ENCODE peak calls at places on chromosomes 4 and X, in seven cellular contexts. U, C, F, Q, R, Y and N are unnamed samples.

GRCh38 chrX:3317191-3317718 is 29.2 kb downstream of the MXRA5 start:
- DNase-seq in Q (no peak), C (no peak), F (no peak), Y (no peak), R (no peak), U (no peak), N (no peak)

GRCh38 chr4:23957465-23957864 is 67.6 kb upstream of the PPARGC1A start:
- DNase-seq in R (no peak), Q (no peak), U (no peak), C (no peak), F (no peak), Y (no peak), N (no peak)

GRCh38 chrX:68938244-68939004 is 109.6 kb downstream of the EFNB1 start:
- DNase-seq in C (no peak), U (no peak), F (no peak), Q (peak), R (peak), Y (peak), N (no peak)

GRCh38 chrX:153903991-153904957 is at the start of gene AVPR2:
- DNase-seq in U (no peak), F (no peak), C (no peak), R (no peak), Q (no peak), Y (no peak), N (no peak)

GRCh38 chr4:149645790-149646189 is 169.9 kb downstream of the IQCM start:
- DNase-seq in Q (no peak), R (no peak), Y (no peak), F (no peak), U (no peak), C (no peak), N (no peak)

GRCh38 chr4:127698789-127699200 is 31.4 kb upstream of the SLC25A31 start:
- DNase-seq in R (peak), F (no peak), Q (no peak), C (no peak), Y (no peak), U (peak), N (peak)

GRCh38 chr4:127788517-127788916 is 6.4 kb downstream of the HSPA4L start:
- DNase-seq in U (no peak), Q (no peak), Y (no peak), C (no peak), R (no peak), F (no peak), N (no peak)

GRCh38 chr4:17489721-17490120 is 22.2 kb downstream of the QDPR start:
- DNase-seq in C (peak), U (no peak), R (no peak), Q (no peak), F (no peak), Y (no peak), N (no peak)

GRCh38 chr4:48223633-48224295 is 45.9 kb downstream of the TEC start:
- DNase-seq in Y (no peak), U (no peak), R (peak), C (no peak), Q (no peak), F (no peak), N (peak)

GRCh38 chrX:153560000-153560399 is 38.9 kb downstream of the CCNQ start:
- DNase-seq in U (no peak), Y (no peak), C (no peak), Q (no peak), R (peak), F (no peak), N (no peak)

GRCh38 chrX:34379891-34380290 is 247.8 kb upstream of the FAM47A start:
- DNase-seq in U (no peak), C (no peak), Q (no peak), Y (no peak), F (no peak), R (no peak), N (no peak)

GRCh38 chrX:34381241-34381640 is 249.1 kb upstream of the FAM47A start:
- DNase-seq in F (no peak), R (no peak), Y (no peak), U (peak), Q (no peak), C (no peak), N (no peak)

GRCh38 chrX:34377645-34378044 is 245.5 kb upstream of the FAM47A start:
- DNase-seq in Y (no peak), Q (no peak), U (no peak), F (no peak), C (no peak), R (no peak), N (no peak)

GRCh38 chrX:34382416-34382815 is 250.3 kb upstream of the FAM47A start:
- DNase-seq in C (no peak), U (peak), Q (no peak), F (no peak), R (no peak), Y (no peak), N (no peak)
- H3K27ac ChIP-seq in C (no peak), U (peak), Q (no peak), F (no peak), R (no peak), Y (no peak), N (no peak)

DNA sequence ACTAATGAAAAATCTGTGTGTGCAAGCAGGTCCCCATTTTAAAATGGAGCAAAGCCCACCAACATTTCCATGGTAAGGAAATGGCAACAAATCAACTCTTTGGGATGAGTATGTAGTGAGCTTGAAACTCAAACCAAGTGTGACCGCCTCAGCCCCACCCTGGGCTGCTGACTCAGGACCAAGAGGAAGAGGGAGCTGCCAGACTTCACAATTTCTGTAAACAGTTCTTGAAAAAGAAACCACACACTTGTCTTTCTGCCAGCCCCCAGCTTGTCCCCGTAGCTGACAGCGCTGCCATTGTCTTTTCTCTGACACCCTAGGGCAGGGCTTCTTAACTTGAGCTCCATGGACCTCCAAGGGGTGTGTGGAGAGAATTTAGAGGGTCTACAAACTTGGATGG is 10.3 kb downstream of the RTL5 start:
- DNase-seq in U (peak), R (peak), F (peak), C (no peak), Y (peak), Q (no peak), N (peak)
- H3K27ac ChIP-seq in U (no peak), R (no peak), F (peak), C (no peak), Y (peak), Q (peak), N (no peak)

DNA sequence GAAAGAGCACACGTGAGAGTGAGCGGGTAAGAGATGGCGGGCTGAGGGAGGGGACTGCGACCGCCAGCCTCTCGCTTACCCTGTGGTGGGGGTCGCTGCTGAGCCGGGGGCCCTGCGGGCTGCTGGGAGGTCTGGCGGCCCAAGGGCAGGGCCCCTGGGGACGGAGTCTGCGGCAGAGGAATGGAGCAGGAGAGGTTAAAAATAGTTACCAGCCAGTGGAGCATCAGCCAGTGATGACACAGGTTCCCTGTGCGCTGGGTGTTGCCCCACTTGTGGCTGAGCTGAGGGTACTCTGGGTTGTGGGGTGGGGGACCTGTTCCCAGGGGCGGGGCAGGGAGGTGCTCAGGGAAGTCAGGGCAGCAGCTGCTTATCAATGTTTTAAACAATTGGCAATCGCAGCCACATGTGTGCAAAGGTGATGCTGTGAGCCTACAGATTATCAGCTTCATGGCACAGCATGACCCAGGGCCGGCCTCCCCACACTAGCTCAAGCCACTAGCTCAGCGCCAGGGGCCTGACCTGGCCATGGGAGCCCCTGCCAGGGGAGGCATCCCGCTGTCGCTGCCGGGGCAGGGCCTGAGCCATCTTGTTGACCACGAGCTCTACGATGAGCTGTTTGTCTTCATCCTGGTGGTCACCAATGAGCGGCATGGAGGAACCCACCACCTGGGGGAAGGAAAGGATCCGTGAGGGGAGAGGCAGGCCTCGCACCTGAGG is 7.5 kb upstream of the TIMP1 start:
- DNase-seq in Q (no peak), F (no peak), R (no peak), C (no peak), Y (no peak), U (no peak), N (no peak)
- H3K27ac ChIP-seq in Q (peak), F (peak), R (peak), C (no peak), Y (peak), U (peak), N (peak)

GRCh38 chrX:141469469-141469868 is 115.1 kb downstream of the SPANXA1 start:
- DNase-seq in F (no peak), R (peak), Q (no peak), C (no peak), U (no peak), Y (no peak), N (no peak)
- H3K27ac ChIP-seq in F (no peak), R (peak), Q (no peak), C (no peak), U (peak), Y (no peak), N (peak)

GRCh38 chr4:164880489-164881262 is 3.7 kb downstream of the APELA start:
- DNase-seq in R (no peak), U (no peak), Y (no peak), C (no peak), F (no peak), Q (no peak), N (no peak)
- H3K27ac ChIP-seq in R (no peak), U (no peak), Y (no peak), C (no peak), F (no peak), Q (no peak), N (no peak)

DNA sequence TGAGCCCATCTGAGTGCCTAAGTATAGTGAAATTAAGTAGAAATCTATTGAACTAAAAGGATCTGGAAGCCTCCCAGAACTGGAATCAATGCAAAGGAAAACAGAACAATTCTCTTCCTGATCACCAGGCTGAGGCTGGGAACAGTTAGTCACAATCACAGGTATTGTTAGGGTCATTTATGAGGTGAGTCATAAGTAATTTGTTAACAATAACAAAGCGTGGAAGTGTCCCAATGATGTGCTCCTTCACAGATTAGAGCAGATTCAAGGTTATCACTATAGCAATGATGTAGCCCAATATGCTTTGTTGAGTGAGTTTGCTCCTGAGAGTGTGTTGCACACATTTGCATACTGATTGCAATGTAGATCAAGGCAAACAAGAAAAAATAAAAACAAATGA is 228.1 kb downstream of the ZNF674 start:
- DNase-seq in U (no peak), F (no peak), R (no peak), Q (no peak), Y (no peak), C (no peak), N (no peak)
- H3K27ac ChIP-seq in U (no peak), F (no peak), R (no peak), Q (no peak), Y (no peak), C (no peak), N (peak)

DNA sequence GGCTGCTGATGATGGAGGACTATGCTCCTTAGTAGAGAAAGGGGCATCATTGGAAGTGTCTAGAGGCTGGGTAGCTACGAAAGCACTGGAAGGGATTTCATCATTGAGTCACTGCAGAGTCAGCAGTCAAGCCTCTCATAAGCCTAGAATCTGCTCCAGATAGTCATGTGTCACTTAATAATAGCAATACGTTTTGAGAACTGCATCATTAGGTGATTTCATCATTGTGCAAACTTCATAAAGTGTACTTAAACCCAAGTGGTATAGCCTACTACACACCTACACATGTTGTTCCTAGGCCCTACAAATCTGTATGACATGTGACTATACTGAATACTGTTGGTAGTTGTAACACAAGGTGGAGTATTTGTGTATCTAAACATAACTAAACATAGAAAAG is 165.6 kb downstream of the PTTG2 start:
- DNase-seq in F (no peak), C (no peak), Y (no peak), Q (no peak), U (no peak), R (peak), N (peak)
- H3K27ac ChIP-seq in F (peak), C (no peak), Y (no peak), Q (no peak), U (no peak), R (no peak), N (peak)

DNA sequence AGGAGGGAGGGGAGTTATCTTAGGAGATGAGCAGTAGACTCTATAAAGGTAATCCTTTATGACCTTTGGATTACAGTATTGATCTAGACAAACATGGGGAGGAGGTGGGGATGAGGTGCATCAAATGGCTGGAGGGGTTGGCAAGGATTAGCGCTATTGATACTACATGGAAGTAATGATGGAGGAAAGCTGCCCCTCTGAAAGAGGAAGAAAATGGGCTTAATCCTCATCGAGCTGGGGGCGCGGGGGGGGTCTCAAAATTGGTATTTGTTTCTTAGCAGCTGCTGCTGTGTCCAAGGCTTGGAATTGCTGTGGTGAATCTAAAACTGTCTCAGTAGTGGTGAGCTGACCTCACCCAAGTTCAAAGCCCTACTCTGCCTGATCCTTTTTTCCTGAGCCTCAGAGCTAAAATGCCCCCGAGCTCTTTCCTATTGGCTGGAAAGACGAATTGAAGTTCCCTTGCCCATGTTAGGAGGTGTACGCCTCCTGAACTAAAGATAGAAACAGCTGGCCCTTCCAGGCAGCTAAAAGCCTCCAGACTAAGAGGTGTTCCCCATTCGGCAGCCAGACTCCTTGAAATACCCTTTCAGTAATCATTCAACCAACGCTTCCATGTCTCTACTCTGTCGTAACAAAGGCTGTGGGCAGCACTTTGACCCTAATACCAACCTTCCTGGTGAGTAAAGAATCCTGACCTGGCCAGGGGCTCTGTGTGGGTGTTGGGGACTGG is at the start of gene ITGB1BP2:
- DNase-seq in F (peak), U (no peak), Y (no peak), C (no peak), R (peak), Q (peak), N (no peak)
- H3K27ac ChIP-seq in F (peak), U (no peak), Y (peak), C (no peak), R (no peak), Q (peak), N (no peak)